ENCODE peak calls at places on chromosomes 16 and 17, in seven cellular contexts. T, Y, B, P, J, N and Q are unnamed samples.

GRCh38 chr16:58883131-58883530 is 149.0 kb upstream of the GOT2 start:
- DNase-seq in Y (no peak), T (no peak), N (no peak), J (no peak), B (no peak), P (no peak), Q (no peak)

GRCh38 chr17:55238931-55239297 is 25.8 kb upstream of the HLF start:
- DNase-seq in Y (no peak), P (no peak), T (peak), J (peak), B (no peak), N (no peak), Q (no peak)

GRCh38 chr17:15981646-15982580 is 17.6 kb downstream of the ZSWIM7 start:
- DNase-seq in B (no peak), N (no peak), J (no peak), P (no peak), Y (peak), T (no peak), Q (no peak)

GRCh38 chr17:81094224-81094743 is 59.3 kb downstream of the BAIAP2 start:
- DNase-seq in T (no peak), N (no peak), B (no peak), J (no peak), P (no peak), Y (no peak), Q (no peak)

GRCh38 chr17:17453088-17453487 is 23.7 kb upstream of the MED9 start:
- DNase-seq in N (no peak), P (peak), Y (peak), B (no peak), T (no peak), J (no peak), Q (no peak)

GRCh38 chr17:1490643-1491405 is 1.7 kb downstream of the MYO1C start:
- DNase-seq in J (peak), P (peak), N (no peak), T (peak), B (no peak), Y (peak), Q (no peak)

GRCh38 chr16:50393461-50394214 is 24.9 kb upstream of the BRD7 start:
- DNase-seq in Y (peak), T (no peak), B (no peak), N (no peak), J (no peak), P (no peak), Q (no peak)

GRCh38 chr17:80228477-80228876 is 8.2 kb downstream of the SLC26A11 start:
- DNase-seq in N (no peak), T (no peak), P (no peak), Y (no peak), B (no peak), J (no peak), Q (no peak)

GRCh38 chr16:2473999-2474876 is 689 bp upstream of the TBC1D24 start:
- DNase-seq in B (no peak), P (peak), T (peak), Y (no peak), J (no peak), N (no peak), Q (no peak)

GRCh38 chr16:70378869-70379493 is 32.3 kb downstream of the DDX19A start:
- DNase-seq in P (no peak), J (no peak), T (no peak), N (no peak), B (no peak), Y (no peak), Q (no peak)

GRCh38 chr16:29806641-29807425 is 504 bp downstream of the MAZ start:
- DNase-seq in N (no peak), J (peak), T (no peak), Y (peak), B (peak), P (peak), Q (no peak)

GRCh38 chr16:57622361-57623250 is 5.8 kb upstream of the ADGRG1 start:
- DNase-seq in T (no peak), J (peak), Y (peak), N (no peak), P (no peak), B (peak), Q (no peak)

GRCh38 chr17:2025220-2025621 is at the start of gene RTN4RL1:
- DNase-seq in B (peak), P (peak), N (no peak), J (no peak), Y (peak), T (peak), Q (peak)

GRCh38 chr17:61389670-61390478 is 9.8 kb upstream of the TBX2 start:
- DNase-seq in T (peak), Y (no peak), N (no peak), J (no peak), B (no peak), P (peak), Q (peak)

GRCh38 chr17:9200197-9200662 is 178.9 kb downstream of the NTN1 start:
- DNase-seq in T (no peak), B (no peak), Y (no peak), J (no peak), N (no peak), P (no peak), Q (no peak)

GRCh38 chr16:81607805-81608514 is 163.4 kb downstream of the CMIP start:
- DNase-seq in P (no peak), N (no peak), B (no peak), J (no peak), Y (no peak), T (no peak), Q (no peak)

GRCh38 chr16:66250686-66251405 is 115.6 kb upstream of the CDH5 start:
- DNase-seq in Y (peak), J (no peak), N (no peak), T (no peak), P (peak), B (no peak), Q (peak)

GRCh38 chr16:47156816-47157215 is 13.1 kb upstream of the NETO2 start:
- DNase-seq in J (no peak), P (no peak), B (no peak), Y (no peak), T (no peak), N (no peak), Q (no peak)

GRCh38 chr16:69477546-69477945 is 53.1 kb downstream of the CYB5B start:
- DNase-seq in T (no peak), J (no peak), B (peak), P (no peak), Y (no peak), N (no peak), Q (no peak)

DNA sequence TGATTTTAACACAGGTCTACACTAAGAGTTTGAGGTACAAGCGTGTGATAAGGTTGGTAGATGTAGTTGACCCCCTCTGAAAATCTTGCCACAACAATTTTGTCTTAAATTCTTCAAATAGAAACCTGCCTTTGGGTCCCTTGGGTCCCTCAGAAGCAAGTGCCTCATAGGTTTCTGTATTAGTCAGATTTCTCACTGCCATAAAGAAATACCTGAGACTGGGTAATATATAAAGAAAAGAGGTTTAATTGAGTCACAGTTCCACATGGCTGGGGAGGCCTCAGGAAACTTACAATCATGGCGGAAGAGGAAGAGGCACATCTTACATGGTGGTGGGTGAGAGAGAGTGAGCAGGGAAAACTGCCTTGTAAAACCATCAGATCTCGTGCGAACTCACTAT is 301.2 kb downstream of the MAP2K6 start:
- DNase-seq in N (no peak), B (no peak), T (no peak), J (no peak), Y (no peak), P (no peak), Q (no peak)
- TF ChIP-seq CTCF in N (no peak), B (no peak), T (no peak), J (no peak), Y (no peak), P (no peak), Q (no peak)

GRCh38 chr16:85279874-85280545 is 167.7 kb upstream of the CIBAR2 start:
- DNase-seq in J (no peak), Y (no peak), B (peak), T (no peak), P (no peak), N (no peak), Q (peak)
- TF ChIP-seq POLR2A in J (no peak), Y (no peak), B (no peak), T (no peak), P (no peak), N (no peak), Q (no peak)

GRCh38 chr17:28327709-28328108 is 7.6 kb downstream of the IFT20 start:
- DNase-seq in Y (no peak), J (no peak), T (no peak), P (no peak), B (no peak), N (no peak), Q (no peak)
- TF ChIP-seq CTCF in Y (no peak), J (no peak), T (peak), P (no peak), B (no peak), N (no peak), Q (no peak)

GRCh38 chr16:27369806-27370205 is 32.2 kb upstream of the IL21R start:
- DNase-seq in Y (peak), P (no peak), J (peak), T (no peak), N (no peak), B (peak), Q (no peak)

GRCh38 chr16:27366687-27367462 is 35.1 kb upstream of the IL21R start:
- DNase-seq in Y (no peak), N (no peak), T (no peak), J (no peak), B (no peak), P (no peak), Q (no peak)

GRCh38 chr16:27368358-27368722 is 33.6 kb upstream of the IL21R start:
- DNase-seq in Y (no peak), T (no peak), N (no peak), J (no peak), P (no peak), B (no peak), Q (no peak)

GRCh38 chr16:27365142-27366089 is 36.6 kb upstream of the IL21R start:
- DNase-seq in P (no peak), Y (no peak), T (no peak), B (no peak), N (no peak), J (peak), Q (no peak)

GRCh38 chr16:27367463-27368357 is 34.3 kb upstream of the IL21R start:
- DNase-seq in Y (peak), N (peak), B (peak), P (peak), J (peak), T (peak), Q (peak)
- TF ChIP-seq POLR2A in Y (no peak), N (no peak), B (no peak), P (no peak), J (no peak), T (no peak), Q (no peak)

GRCh38 chr16:24518498-24518897 is 20.9 kb upstream of the RBBP6 start:
- DNase-seq in Y (no peak), P (no peak), N (no peak), T (no peak), J (no peak), B (no peak), Q (no peak)

GRCh38 chr16:24520983-24521382 is 18.4 kb upstream of the RBBP6 start:
- DNase-seq in N (no peak), J (no peak), B (no peak), Y (peak), P (no peak), T (no peak), Q (no peak)

GRCh38 chr16:24515186-24515585 is 24.2 kb upstream of the RBBP6 start:
- DNase-seq in Y (no peak), J (no peak), B (no peak), N (no peak), T (no peak), P (no peak), Q (no peak)

GRCh38 chr16:24514096-24514495 is 25.3 kb upstream of the RBBP6 start:
- DNase-seq in J (no peak), Y (no peak), N (no peak), P (no peak), B (no peak), T (no peak), Q (no peak)

DNA sequence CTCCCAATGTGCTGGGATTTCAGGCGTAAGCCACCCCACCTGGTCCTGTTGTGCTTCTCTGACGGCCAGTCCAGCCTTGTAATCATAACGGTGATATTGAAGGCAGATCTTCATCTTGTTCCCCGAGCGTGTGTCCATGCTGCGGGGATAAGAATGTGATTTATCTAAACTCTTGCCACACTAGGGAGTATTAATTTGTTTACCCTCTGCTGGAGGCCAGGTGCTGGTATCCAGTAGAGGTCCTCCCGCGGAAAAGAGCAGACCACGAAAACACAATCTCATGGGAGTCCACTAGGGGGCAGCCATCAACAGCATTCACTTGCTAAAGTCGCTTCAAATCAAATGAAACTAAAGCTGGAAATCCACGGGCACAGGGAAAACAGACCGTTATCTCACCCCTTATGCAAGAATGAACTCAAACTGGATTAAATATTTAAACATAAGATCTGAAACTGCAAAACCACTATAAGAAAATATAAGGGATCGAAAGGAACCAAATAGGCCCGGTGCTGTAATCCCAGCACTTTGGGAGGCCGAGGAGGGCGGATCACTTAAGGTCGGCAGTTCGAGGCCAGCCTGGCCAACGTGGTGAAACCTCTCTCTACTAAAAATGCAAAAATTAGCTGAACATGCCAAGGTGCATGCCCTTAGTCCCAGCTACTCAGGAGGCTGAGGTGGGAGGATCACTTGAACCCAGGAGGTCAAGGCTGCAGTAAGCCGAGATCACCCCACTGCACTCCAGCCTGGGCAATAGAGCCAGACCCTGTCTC is 22.3 kb upstream of the RBBP6 start:
- DNase-seq in B (peak), T (peak), J (peak), P (peak), N (no peak), Y (peak), Q (peak)
- TF ChIP-seq CTCF in B (peak), T (peak), J (peak), P (peak), N (peak), Y (no peak), Q (peak)

DNA sequence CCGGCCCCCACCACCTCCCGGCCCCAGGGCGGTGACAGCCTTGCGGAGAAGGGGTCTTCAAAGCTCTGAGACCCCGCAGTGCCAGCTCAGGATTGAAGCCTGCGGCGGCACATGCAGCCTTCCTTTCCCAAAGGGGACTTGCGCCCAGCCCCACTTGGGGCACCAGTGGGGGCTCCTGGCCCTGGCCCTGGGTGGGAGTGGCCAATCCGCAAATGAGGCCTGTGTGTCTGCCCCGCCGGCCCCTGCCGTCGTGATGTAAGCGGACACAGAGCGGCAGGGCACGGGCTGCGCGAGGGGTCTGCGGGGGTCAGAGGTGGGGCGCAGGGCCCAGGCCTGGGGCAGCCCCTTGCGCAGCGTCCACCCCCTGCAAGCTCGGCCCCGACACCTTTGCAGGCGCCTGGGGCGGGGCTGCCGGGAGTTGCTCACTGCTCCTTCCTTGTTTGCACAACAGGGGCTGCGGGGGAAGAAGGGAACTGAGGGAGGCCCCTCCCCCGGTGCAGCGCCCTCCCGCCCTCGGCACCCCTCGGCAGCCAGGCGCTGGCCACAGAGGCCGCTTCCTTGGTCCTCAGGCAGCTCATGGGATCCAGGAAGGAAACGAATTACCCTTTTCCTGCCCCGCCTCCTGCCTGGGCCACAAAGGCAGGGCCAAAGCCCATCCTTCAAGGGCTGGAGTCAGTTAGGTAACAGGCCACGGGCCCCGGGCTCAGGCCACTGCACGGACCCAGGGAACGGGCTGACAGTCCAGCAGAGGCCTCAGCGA is 2.9 kb downstream of the SLC16A3 start:
- DNase-seq in J (peak), B (peak), N (no peak), T (peak), Y (no peak), P (peak), Q (peak)
- TF ChIP-seq POLR2A in J (no peak), B (no peak), N (peak), T (peak), Y (no peak), P (no peak), Q (no peak)